ENCODE peak calls at places on chromosomes 2 and 18, in five cellular contexts. H is K562, S is HCT116, Q is HepG2, O is GM12878. K is an unnamed sample.

GRCh38 chr2:37224063-37224462 is 7.3 kb downstream of the CEBPZ start:
- DNase-seq in H (no peak), S (no peak), Q (no peak), O (no peak), K (no peak)

GRCh38 chr2:38377501-38378258 is 607 bp upstream of the ATL2 start:
- DNase-seq in H (no peak), S (no peak), Q (peak), O (no peak), K (no peak)

GRCh38 chr18:63299837-63300787 is 19.5 kb downstream of the BCL2 start:
- DNase-seq in H (no peak), S (no peak), Q (no peak), O (no peak), K (no peak)

GRCh38 chr2:217755027-217755756 is 247.6 kb downstream of the TNS1 start:
- DNase-seq in H (no peak), S (no peak), Q (no peak), O (no peak), K (no peak)

GRCh38 chr2:150466770-150467640 is 20.5 kb downstream of the RND3 start:
- DNase-seq in H (no peak), S (no peak), Q (no peak), O (no peak), K (no peak)

GRCh38 chr2:66539452-66539851 is 104.5 kb downstream of the MEIS1 start:
- DNase-seq in H (no peak), S (no peak), Q (no peak), O (no peak), K (no peak)

GRCh38 chr2:188725981-188726380 is 248.2 kb upstream of the COL3A1 start:
- DNase-seq in H (no peak), S (no peak), Q (no peak), O (no peak), K (no peak)

GRCh38 chr2:62705859-62706720 is 577 bp downstream of the EHBP1 start:
- DNase-seq in H (peak), S (no peak), Q (peak), O (no peak), K (peak)

GRCh38 chr2:64538764-64539433 is 14.8 kb downstream of the AFTPH start:
- DNase-seq in H (no peak), S (no peak), Q (no peak), O (peak), K (no peak)

GRCh38 chr18:58691256-58691655 is 20.0 kb downstream of the MALT1 start:
- DNase-seq in H (no peak), S (no peak), Q (no peak), O (no peak), K (no peak)

GRCh38 chr2:27501042-27501441 is 4.4 kb downstream of the GCKR start:
- DNase-seq in H (no peak), S (no peak), Q (no peak), O (no peak), K (no peak)

GRCh38 chr2:37168217-37168981 is 11.6 kb upstream of the EIF2AK2 start:
- DNase-seq in H (peak), S (peak), Q (peak), O (no peak), K (peak)

GRCh38 chr2:144358979-144359541 is 160.9 kb downstream of the ZEB2 start:
- DNase-seq in H (no peak), S (no peak), Q (no peak), O (peak), K (no peak)

GRCh38 chr2:21326152-21326551 is 202.4 kb downstream of the TDRD15 start:
- DNase-seq in H (no peak), S (no peak), Q (no peak), O (no peak), K (no peak)

GRCh38 chr2:222878877-222879601 is 18.2 kb downstream of the ACSL3 start:
- DNase-seq in H (no peak), S (peak), Q (peak), O (no peak), K (no peak)

GRCh38 chr2:174062934-174063333 is 97.8 kb upstream of the SP3 start:
- DNase-seq in H (no peak), S (no peak), Q (no peak), O (no peak), K (no peak)

GRCh38 chr18:11175266-11175947 is 26.0 kb upstream of the PIEZO2 start:
- DNase-seq in H (no peak), S (no peak), Q (no peak), O (no peak), K (no peak)

GRCh38 chr2:239187464-239188253 is 213.2 kb downstream of the HDAC4 start:
- DNase-seq in H (no peak), S (no peak), Q (no peak), O (no peak), K (no peak)

GRCh38 chr2:105834931-105835330 is 90.2 kb downstream of the NCK2 start:
- DNase-seq in H (no peak), S (no peak), Q (no peak), O (peak), K (no peak)

GRCh38 chr2:240300261-240300821 is 135.1 kb upstream of the GPC1 start:
- DNase-seq in H (no peak), S (no peak), Q (no peak), O (no peak), K (peak)

GRCh38 chr18:34729264-34729663 is 19.2 kb downstream of the DTNA start:
- DNase-seq in H (no peak), S (peak), Q (peak), O (no peak), K (peak)

GRCh38 chr2:25228848-25229674 is 60.7 kb upstream of the POMC start:
- DNase-seq in H (peak), S (peak), Q (peak), O (no peak), K (peak)

DNA sequence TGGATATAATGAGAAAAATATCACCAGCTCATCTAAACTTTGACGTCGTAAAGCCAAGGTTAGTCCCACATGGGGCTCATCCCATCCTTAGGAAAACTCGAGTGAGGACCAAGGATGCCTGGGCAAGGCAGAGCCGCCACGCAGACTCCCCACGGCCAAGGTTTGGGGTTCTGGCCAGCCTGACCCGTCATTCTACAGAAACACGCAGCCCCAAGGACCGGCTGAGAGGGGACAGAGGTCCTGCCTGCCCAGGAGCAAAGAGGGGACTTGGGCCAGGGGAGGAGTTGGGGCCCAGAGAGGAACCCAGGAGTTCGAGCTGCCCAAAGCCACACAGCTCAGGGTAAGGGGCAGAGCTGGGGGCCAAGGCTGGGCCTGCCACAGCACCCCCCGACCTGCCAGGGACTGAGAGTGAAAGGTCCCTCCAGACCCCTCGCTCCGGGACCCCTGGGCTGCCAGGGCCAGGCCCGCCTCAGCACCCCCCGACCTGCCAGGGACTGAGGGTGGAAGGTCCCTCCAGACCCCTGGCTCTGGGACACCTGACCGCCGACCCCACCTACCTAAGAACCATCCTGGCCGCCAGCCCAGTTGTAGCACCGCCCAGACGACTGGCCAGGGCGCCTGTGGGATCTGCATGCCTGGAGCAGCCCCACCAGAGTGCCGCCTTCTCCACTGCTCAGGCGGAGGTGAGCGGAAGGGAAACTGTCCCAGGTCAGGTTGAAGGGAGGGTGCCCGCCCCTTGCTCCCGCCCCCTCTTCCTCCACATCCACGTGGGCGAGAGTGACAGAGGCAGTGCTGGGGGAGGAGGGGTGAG is at the start of gene PDCD1:
- DNase-seq in H (peak), S (no peak), Q (peak), O (no peak), K (peak)
- TF ChIP-seq ZBTB33 in H (no peak), S (no peak), Q (no peak), O (no peak), K (no peak)

GRCh38 chr2:96427917-96428316 is 77.2 kb downstream of the NEURL3 start:
- DNase-seq in H (no peak), S (peak), Q (peak), O (no peak), K (no peak)
- TF ChIP-seq ZBTB33 in H (no peak), S (no peak), Q (no peak), O (no peak), K (no peak)

DNA sequence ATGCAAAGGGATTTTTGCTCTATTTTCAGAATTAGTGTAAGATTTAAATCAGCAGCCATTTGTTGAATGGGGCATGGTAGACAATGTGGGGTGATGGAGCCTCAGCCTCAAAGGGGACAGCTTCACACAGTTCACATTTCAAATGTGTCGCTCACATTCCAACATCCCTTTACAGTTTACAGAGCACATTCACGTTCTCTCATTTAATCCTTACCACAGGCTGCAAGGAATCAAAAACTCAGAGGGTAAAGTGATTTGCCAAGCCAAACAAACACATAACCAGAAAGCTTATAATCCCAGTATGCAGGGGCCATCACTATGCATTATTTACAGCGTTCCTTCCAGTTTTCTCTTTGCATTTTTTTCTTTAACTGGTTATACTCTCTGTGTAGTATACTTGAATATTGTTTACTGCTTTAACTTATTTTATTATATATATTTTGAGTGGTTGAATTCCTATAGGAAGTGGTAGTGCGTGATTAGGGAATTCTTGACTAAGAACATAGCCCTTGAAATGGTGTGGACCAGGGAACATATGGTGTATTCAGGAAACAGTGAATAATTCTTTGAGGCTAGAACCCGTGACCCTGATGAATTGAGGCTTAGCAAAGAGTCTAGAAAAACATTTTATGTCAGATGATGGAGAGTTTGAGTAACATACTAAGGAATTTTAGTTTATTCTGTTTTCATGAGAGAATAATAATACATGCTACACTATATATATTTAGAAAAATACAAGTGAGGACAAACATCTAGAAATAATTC is 18.1 kb upstream of the TAF1B start:
- DNase-seq in H (no peak), S (no peak), Q (no peak), O (no peak), K (no peak)
- TF ChIP-seq ZBTB33 in H (no peak), S (no peak), Q (no peak), O (no peak), K (no peak)

DNA sequence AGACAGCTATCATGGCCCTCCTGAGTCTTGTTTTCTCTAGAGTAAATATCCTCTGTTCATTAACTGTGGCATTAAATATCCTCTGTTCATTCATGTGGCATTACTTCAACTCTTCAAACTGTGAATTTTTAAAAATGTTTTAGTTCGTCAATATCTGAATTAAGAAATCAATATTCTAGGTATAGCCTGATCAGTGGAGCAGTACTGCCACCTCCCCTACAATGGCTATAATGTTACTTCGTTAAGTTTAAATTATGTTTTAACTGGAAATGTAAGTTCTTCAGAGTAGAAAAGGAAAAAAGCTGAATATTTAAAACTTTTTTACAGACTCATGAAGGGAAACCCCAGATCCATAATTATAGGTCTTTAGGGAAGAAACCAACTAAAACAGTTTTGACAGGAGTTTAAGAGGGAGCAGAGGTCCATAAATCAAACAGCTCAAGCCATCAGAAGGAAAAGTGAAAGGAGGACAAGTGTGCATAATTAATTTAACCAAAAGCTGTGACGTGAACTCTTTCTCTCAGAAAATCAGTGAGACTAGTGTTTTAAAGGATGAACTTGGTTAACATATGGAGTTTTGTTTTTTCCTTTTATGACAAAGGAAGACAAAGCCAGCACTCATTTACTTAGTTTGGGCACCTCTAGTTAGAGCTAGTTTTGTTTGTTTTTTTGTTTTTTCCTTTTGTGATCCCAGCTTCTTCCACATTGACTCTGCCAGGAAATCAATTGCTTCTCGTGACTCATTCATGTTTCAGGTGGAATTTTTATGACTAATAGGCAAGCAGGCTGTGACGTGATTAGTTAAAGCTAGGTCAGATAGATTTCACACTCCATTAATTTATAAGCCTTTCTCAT is 44.9 kb downstream of the RBBP8 start:
- DNase-seq in H (no peak), S (peak), Q (no peak), O (no peak), K (no peak)
- TF ChIP-seq ZBTB33 in H (no peak), S (no peak), Q (no peak), O (no peak), K (no peak)

GRCh38 chr2:219125225-219125885 is 35.3 kb downstream of the NHEJ1 start:
- DNase-seq in H (peak), S (peak), Q (peak), O (no peak), K (no peak)

GRCh38 chr2:219124379-219125110 is 36.1 kb downstream of the NHEJ1 start:
- DNase-seq in H (peak), S (no peak), Q (no peak), O (no peak), K (no peak)

GRCh38 chr2:219122197-219122965 is 38.2 kb downstream of the NHEJ1 start:
- DNase-seq in H (no peak), S (no peak), Q (no peak), O (no peak), K (no peak)

GRCh38 chr2:219125886-219126270 is 34.7 kb downstream of the NHEJ1 start:
- DNase-seq in H (no peak), S (no peak), Q (no peak), O (no peak), K (no peak)

GRCh38 chr2:219123356-219124143 is 37.1 kb downstream of the NHEJ1 start:
- DNase-seq in H (no peak), S (no peak), Q (no peak), O (no peak), K (no peak)
- TF ChIP-seq ZBTB33 in H (no peak), S (no peak), Q (no peak), O (no peak), K (no peak)